ENCODE peak calls at places on chromosomes 1 and 21, in seven cellular contexts. U, E, Y, H, F, O and N are unnamed samples.

GRCh38 chr1:27957655-27958054 is 2.1 kb upstream of the XKR8 start:
- DNase-seq in U (no peak), E (no peak), Y (no peak), H (no peak), F (no peak), O (no peak), N (no peak)

GRCh38 chr1:210631399-210631798 is 302.7 kb downstream of the HHAT start:
- DNase-seq in U (no peak), E (no peak), Y (no peak), H (no peak), F (no peak), O (no peak), N (no peak)

GRCh38 chr1:156838972-156839371 is 19.9 kb downstream of the INSRR start:
- DNase-seq in U (no peak), E (peak), Y (peak), H (peak), F (peak), O (no peak), N (no peak)

GRCh38 chr1:23745515-23745914 is 2.2 kb downstream of the ELOA start:
- DNase-seq in U (no peak), E (peak), Y (peak), H (peak), F (no peak), O (no peak), N (no peak)

GRCh38 chr1:30514137-30514654 is 209.2 kb downstream of the MATN1 start:
- DNase-seq in U (no peak), E (no peak), Y (no peak), H (no peak), F (no peak), O (no peak), N (no peak)

GRCh38 chr1:93804412-93804811 is 74.6 kb downstream of the DNTTIP2 start:
- DNase-seq in U (no peak), E (peak), Y (peak), H (peak), F (no peak), O (no peak), N (no peak)

GRCh38 chr1:206578115-206578935 is 33.9 kb downstream of the EIF2D start:
- DNase-seq in U (no peak), E (no peak), Y (peak), H (no peak), F (no peak), O (no peak), N (no peak)

GRCh38 chr1:162906485-162906884 is 45.5 kb upstream of the CCDC190 start:
- DNase-seq in U (no peak), E (no peak), Y (peak), H (no peak), F (no peak), O (no peak), N (no peak)

GRCh38 chr1:169426174-169426716 is 1.0 kb downstream of the CCDC181 start:
- DNase-seq in U (no peak), E (no peak), Y (no peak), H (no peak), F (no peak), O (no peak), N (no peak)

GRCh38 chr1:115980998-115981993 is 5.0 kb downstream of the SLC22A15 start:
- DNase-seq in U (peak), E (peak), Y (peak), H (peak), F (peak), O (no peak), N (no peak)

GRCh38 chr21:39110431-39110830 is 72.8 kb downstream of the PSMG1 start:
- DNase-seq in U (no peak), E (no peak), Y (no peak), H (no peak), F (no peak), O (no peak), N (no peak)

GRCh38 chr1:9746651-9747050 is 77.1 kb downstream of the CLSTN1 start:
- DNase-seq in U (no peak), E (no peak), Y (no peak), H (peak), F (no peak), O (no peak), N (no peak)

GRCh38 chr21:29133796-29134195 is 3.4 kb downstream of the MAP3K7CL start:
- DNase-seq in U (no peak), E (no peak), Y (no peak), H (no peak), F (no peak), O (no peak), N (no peak)

GRCh38 chr1:214552174-214552608 is 789 bp upstream of the PTPN14 start:
- DNase-seq in U (peak), E (peak), Y (peak), H (peak), F (peak), O (peak), N (no peak)

GRCh38 chr1:29783501-29784275 is 547.4 kb downstream of the PTPRU start:
- DNase-seq in U (peak), E (no peak), Y (no peak), H (no peak), F (no peak), O (no peak), N (no peak)

GRCh38 chr1:72281637-72282270 is 585 bp downstream of the NEGR1 start:
- DNase-seq in U (peak), E (no peak), Y (peak), H (no peak), F (no peak), O (peak), N (no peak)

GRCh38 chr1:51792864-51793263 is 85.7 kb downstream of the NRDC start:
- DNase-seq in U (no peak), E (peak), Y (peak), H (peak), F (no peak), O (no peak), N (no peak)

GRCh38 chr1:182259963-182260362 is 131.6 kb downstream of the GLUL start:
- DNase-seq in U (no peak), E (no peak), Y (no peak), H (no peak), F (no peak), O (no peak), N (no peak)

GRCh38 chr1:231192620-231193163 is 30.8 kb downstream of the TRIM67 start:
- DNase-seq in U (peak), E (no peak), Y (peak), H (peak), F (no peak), O (no peak), N (no peak)

GRCh38 chr1:181743878-181744312 is 260.6 kb downstream of the CACNA1E start:
- DNase-seq in U (no peak), E (no peak), Y (peak), H (no peak), F (no peak), O (no peak), N (no peak)

GRCh38 chr21:42614391-42614790 is 39.0 kb upstream of the PDE9A start:
- DNase-seq in U (no peak), E (no peak), Y (no peak), H (no peak), F (no peak), O (no peak), N (no peak)

GRCh38 chr1:170776147-170776734 is 112.3 kb downstream of the PRRX1 start:
- DNase-seq in U (no peak), E (peak), Y (no peak), H (no peak), F (no peak), O (no peak), N (no peak)

GRCh38 chr21:36127250-36127904 is 7.5 kb upstream of the CBR3 start:
- DNase-seq in U (no peak), E (no peak), Y (no peak), H (no peak), F (no peak), O (no peak), N (no peak)

GRCh38 chr1:236774926-236775325 is 20.2 kb upstream of the MTR start:
- DNase-seq in U (no peak), E (peak), Y (peak), H (peak), F (no peak), O (no peak), N (no peak)

GRCh38 chr1:51422367-51423097 is 92.2 kb upstream of the TTC39A start:
- DNase-seq in U (no peak), E (no peak), Y (no peak), H (no peak), F (no peak), O (no peak), N (no peak)

GRCh38 chr1:116982319-116983004 is 19.1 kb upstream of the CD101 start:
- DNase-seq in U (peak), E (no peak), Y (no peak), H (no peak), F (no peak), O (no peak), N (no peak)

GRCh38 chr1:177983824-177984528 is 14.1 kb upstream of the SEC16B start:
- DNase-seq in U (peak), E (peak), Y (peak), H (peak), F (peak), O (peak), N (no peak)

GRCh38 chr1:228098323-228098931 is 4.7 kb downstream of the C1orf35 start:
- DNase-seq in U (no peak), E (no peak), Y (no peak), H (no peak), F (peak), O (no peak), N (no peak)

GRCh38 chr1:58548381-58548780 is 1.9 kb upstream of the OMA1 start:
- DNase-seq in U (no peak), E (no peak), Y (no peak), H (peak), F (no peak), O (no peak), N (no peak)

GRCh38 chr21:31557421-31557955 is 102.0 kb upstream of the SOD1 start:
- DNase-seq in U (no peak), E (peak), Y (no peak), H (no peak), F (no peak), O (peak), N (no peak)

GRCh38 chr1:31691446-31691845 is 12.4 kb downstream of the COL16A1 start:
- DNase-seq in U (no peak), E (no peak), Y (no peak), H (no peak), F (no peak), O (no peak), N (no peak)

GRCh38 chr1:91997607-91998195 is 32.1 kb upstream of the EPHX4 start:
- DNase-seq in U (peak), E (peak), Y (peak), H (peak), F (peak), O (peak), N (no peak)

GRCh38 chr1:29508458-29509107 is 272.3 kb downstream of the PTPRU start:
- DNase-seq in U (no peak), E (no peak), Y (no peak), H (no peak), F (no peak), O (no peak), N (no peak)

GRCh38 chr1:169466259-169467230 is 19.2 kb downstream of the SLC19A2 start:
- DNase-seq in U (no peak), E (peak), Y (peak), H (peak), F (peak), O (no peak), N (no peak)

GRCh38 chr21:19340954-19341353 is 937.4 kb upstream of the TMPRSS15 start:
- DNase-seq in U (no peak), E (no peak), Y (no peak), H (no peak), F (no peak), O (no peak), N (no peak)
- H3K4me3 ChIP-seq in U (no peak), E (no peak), Y (no peak), H (no peak), F (no peak), O (no peak), N (no peak)

DNA sequence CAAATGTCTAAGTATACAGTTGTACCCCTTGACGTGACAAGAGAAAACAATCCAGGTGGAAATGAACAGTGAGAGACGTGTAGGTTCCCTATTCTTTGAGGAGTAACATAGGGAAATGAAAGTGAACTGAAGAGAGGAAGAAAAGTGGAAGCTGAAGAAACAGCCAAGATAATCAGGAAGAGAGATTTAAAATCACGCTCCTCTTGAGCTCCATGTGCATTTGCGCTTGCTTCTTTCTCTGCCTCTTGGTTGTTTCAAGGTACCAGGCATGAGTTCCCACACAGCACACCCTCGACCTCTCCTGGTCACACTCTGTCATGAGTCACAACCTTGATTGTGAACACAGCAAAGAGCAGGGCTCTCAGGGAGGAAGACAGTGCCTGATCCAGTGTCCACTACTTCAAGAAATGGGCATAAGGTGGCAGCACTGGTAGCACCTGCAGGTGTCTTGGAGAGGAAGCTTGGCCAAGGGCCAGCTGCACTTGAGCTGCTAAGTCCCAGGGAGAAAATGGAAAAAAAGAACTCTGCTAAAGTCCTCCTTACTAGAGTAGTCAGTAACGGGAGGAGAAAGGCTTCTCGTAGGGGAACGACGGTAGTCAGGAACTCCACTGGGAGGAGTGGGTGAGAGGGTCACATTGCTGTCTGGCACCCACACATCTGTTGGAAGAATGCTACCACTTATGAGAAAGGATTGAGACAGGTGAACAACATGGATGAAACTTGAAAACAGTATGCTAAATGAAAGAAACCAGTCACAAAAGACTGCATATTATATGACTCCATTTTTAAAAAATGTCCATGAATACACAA is 18.3 kb upstream of the ARID1A start:
- DNase-seq in U (peak), E (peak), Y (peak), H (peak), F (peak), O (no peak), N (peak)
- H3K4me3 ChIP-seq in U (no peak), E (peak), Y (peak), H (no peak), F (no peak), O (no peak), N (no peak)

DNA sequence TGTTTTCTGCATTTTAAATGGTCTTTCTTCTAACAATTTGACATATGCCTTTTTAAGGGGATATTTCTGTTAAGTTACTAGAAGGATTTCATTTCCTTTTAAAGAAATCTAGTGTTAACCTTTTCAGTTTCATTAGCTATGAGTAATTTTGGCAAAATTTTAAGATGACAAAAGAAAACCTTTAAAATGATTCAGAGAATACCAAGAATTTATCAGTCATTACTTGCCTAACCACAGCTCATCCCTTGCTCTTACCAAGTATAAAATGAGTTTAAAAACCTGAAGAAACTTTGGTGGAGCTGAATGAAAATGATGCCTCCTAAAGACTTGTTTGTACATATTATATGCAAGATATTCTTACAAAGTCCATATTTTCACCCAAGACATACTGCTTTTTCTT is 101.7 kb downstream of the NEK7 start:
- DNase-seq in U (no peak), E (peak), Y (peak), H (peak), F (no peak), O (no peak), N (peak)
- H3K4me3 ChIP-seq in U (no peak), E (peak), Y (peak), H (no peak), F (no peak), O (no peak), N (no peak)

GRCh38 chr1:69639159-69639558 is 71.4 kb downstream of the LRRC7 start:
- DNase-seq in U (no peak), E (no peak), Y (no peak), H (no peak), F (no peak), O (no peak), N (no peak)

DNA sequence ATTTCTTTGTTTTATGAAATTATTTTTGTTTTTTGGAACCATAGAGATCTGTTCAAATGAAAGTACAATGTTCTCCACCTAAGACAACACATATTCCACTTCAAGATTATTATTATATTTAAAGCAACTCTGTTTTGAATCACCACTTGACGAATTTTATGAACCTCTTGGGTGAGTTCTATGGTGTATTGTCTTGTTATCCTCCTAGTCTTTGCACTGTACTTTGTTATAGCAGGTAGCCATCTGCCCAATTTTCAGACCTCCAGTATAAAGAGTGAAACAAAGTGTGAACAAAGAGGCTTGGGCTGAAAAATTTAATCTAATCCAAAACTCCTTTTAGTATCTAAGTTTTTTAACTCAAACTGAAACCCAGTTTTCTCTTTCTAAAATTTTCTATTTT is 71.0 kb downstream of the LRRC7 start:
- DNase-seq in U (no peak), E (no peak), Y (no peak), H (no peak), F (no peak), O (no peak), N (no peak)
- H3K4me3 ChIP-seq in U (no peak), E (no peak), Y (no peak), H (no peak), F (no peak), O (no peak), N (no peak)

GRCh38 chr1:41806472-41807155 is 112.1 kb downstream of the HIVEP3 start:
- DNase-seq in U (no peak), E (no peak), Y (no peak), H (no peak), F (no peak), O (no peak), N (peak)
- H3K4me3 ChIP-seq in U (no peak), E (no peak), Y (no peak), H (no peak), F (no peak), O (no peak), N (peak)